ENCODE peak calls at places on chromosomes 2 and 18, in four cellular contexts. One of them, this sample, is unnamed. For H3K9me3, the result is how much of the 10 kb centered on the place peaks cover.

GRCh38 chr2:85945576-85945975 is 56.8 kb upstream of the ST3GAL5 start:
- DNase-seq in prostate gland: no peak
- DNase-seq in neural progenitor cell: no peak
- DNase-seq in left ventricle myocardium inferior: no peak
- DNase-seq in this sample: no peak

GRCh38 chr2:179332903-179333302 is 68.3 kb upstream of the SESTD1 start:
- DNase-seq in prostate gland: no peak
- DNase-seq in neural progenitor cell: no peak
- DNase-seq in left ventricle myocardium inferior: no peak
- DNase-seq in this sample: no peak

GRCh38 chr2:1758774-1759610 is 14.7 kb upstream of the PXDN start:
- DNase-seq in left ventricle myocardium inferior: no peak
- DNase-seq in prostate gland: no peak
- DNase-seq in neural progenitor cell: no peak
- DNase-seq in this sample: no peak

GRCh38 chr18:44781890-44782289 is 101.2 kb downstream of the SETBP1 start:
- DNase-seq in neural progenitor cell: peak
- DNase-seq in left ventricle myocardium inferior: no peak
- DNase-seq in prostate gland: no peak
- DNase-seq in this sample: no peak

GRCh38 chr2:9463698-9464034 is 10.7 kb upstream of the IAH1 start:
- DNase-seq in prostate gland: no peak
- DNase-seq in left ventricle myocardium inferior: no peak
- DNase-seq in neural progenitor cell: no peak
- DNase-seq in this sample: no peak

GRCh38 chr2:12442627-12442928 is 274.2 kb upstream of the TRIB2 start:
- DNase-seq in prostate gland: no peak
- DNase-seq in neural progenitor cell: no peak
- DNase-seq in left ventricle myocardium inferior: no peak
- DNase-seq in this sample: no peak

GRCh38 chr2:231673348-231673770 is 35.0 kb upstream of the PTMA start:
- DNase-seq in prostate gland: no peak
- DNase-seq in neural progenitor cell: peak
- DNase-seq in left ventricle myocardium inferior: peak
- DNase-seq in this sample: no peak

GRCh38 chr2:102950547-102950946 is 188.7 kb downstream of the TMEM182 start:
- DNase-seq in neural progenitor cell: no peak
- DNase-seq in prostate gland: no peak
- DNase-seq in left ventricle myocardium inferior: no peak
- DNase-seq in this sample: no peak

GRCh38 chr2:101733257-101733993 is 35.9 kb downstream of the MAP4K4 start:
- DNase-seq in neural progenitor cell: no peak
- DNase-seq in left ventricle myocardium inferior: no peak
- DNase-seq in prostate gland: no peak
- DNase-seq in this sample: no peak

GRCh38 chr2:33320573-33320972 is 155.9 kb upstream of the RASGRP3 start:
- DNase-seq in left ventricle myocardium inferior: no peak
- DNase-seq in neural progenitor cell: no peak
- DNase-seq in prostate gland: no peak
- DNase-seq in this sample: no peak

GRCh38 chr2:168448980-168449379 is 7.1 kb upstream of the CERS6 start:
- DNase-seq in neural progenitor cell: no peak
- DNase-seq in left ventricle myocardium inferior: no peak
- DNase-seq in prostate gland: no peak
- DNase-seq in this sample: no peak

GRCh38 chr2:85708641-85709040 is 14.5 kb downstream of the GNLY start:
- DNase-seq in neural progenitor cell: no peak
- DNase-seq in left ventricle myocardium inferior: no peak
- DNase-seq in prostate gland: no peak
- DNase-seq in this sample: no peak

GRCh38 chr2:887639-888038 is 63.0 kb upstream of the SNTG2 start:
- DNase-seq in left ventricle myocardium inferior: no peak
- DNase-seq in prostate gland: no peak
- DNase-seq in neural progenitor cell: peak
- DNase-seq in this sample: no peak

GRCh38 chr18:22001912-22002487 is 167.4 kb upstream of the GATA6 start:
- DNase-seq in neural progenitor cell: no peak
- DNase-seq in prostate gland: no peak
- DNase-seq in left ventricle myocardium inferior: no peak
- DNase-seq in this sample: no peak

GRCh38 chr18:79904357-79905147 is 46.9 kb downstream of the SLC66A2 start:
- DNase-seq in neural progenitor cell: no peak
- DNase-seq in left ventricle myocardium inferior: no peak
- DNase-seq in prostate gland: peak
- DNase-seq in this sample: no peak

GRCh38 chr2:207121784-207122183 is 44.0 kb downstream of the KLF7 start:
- DNase-seq in left ventricle myocardium inferior: peak
- DNase-seq in neural progenitor cell: no peak
- DNase-seq in prostate gland: no peak
- DNase-seq in this sample: no peak

GRCh38 chr18:80108122-80108536 is 933 bp upstream of the ADNP2 start:
- DNase-seq in left ventricle myocardium inferior: no peak
- DNase-seq in prostate gland: no peak
- DNase-seq in neural progenitor cell: no peak
- DNase-seq in this sample: peak

GRCh38 chr18:23969664-23970063 is 44.9 kb upstream of the TTC39C start:
- DNase-seq in left ventricle myocardium inferior: no peak
- DNase-seq in neural progenitor cell: no peak
- DNase-seq in prostate gland: no peak
- DNase-seq in this sample: no peak

GRCh38 chr2:100067796-100068195 is 74.6 kb downstream of the AFF3 start:
- DNase-seq in left ventricle myocardium inferior: no peak
- DNase-seq in neural progenitor cell: no peak
- DNase-seq in prostate gland: peak
- DNase-seq in this sample: no peak

GRCh38 chr2:112749755-112750559 is 14.5 kb downstream of the CKAP2L start:
- DNase-seq in neural progenitor cell: peak
- DNase-seq in left ventricle myocardium inferior: peak
- DNase-seq in prostate gland: peak
- DNase-seq in this sample: peak

GRCh38 chr18:8868779-8869415 is 163.5 kb downstream of the MTCL1 start:
- DNase-seq in neural progenitor cell: no peak
- DNase-seq in left ventricle myocardium inferior: no peak
- DNase-seq in prostate gland: no peak
- DNase-seq in this sample: no peak

GRCh38 chr2:55949211-55949610 is 25.6 kb upstream of the EFEMP1 start:
- DNase-seq in neural progenitor cell: no peak
- DNase-seq in prostate gland: no peak
- DNase-seq in left ventricle myocardium inferior: no peak
- DNase-seq in this sample: no peak

GRCh38 chr18:46369323-46369722 is 265.1 kb downstream of the HAUS1 start:
- DNase-seq in prostate gland: no peak
- DNase-seq in left ventricle myocardium inferior: no peak
- DNase-seq in neural progenitor cell: peak
- DNase-seq in this sample: no peak

GRCh38 chr2:75064691-75065396 is 106.4 kb downstream of the POLE4 start:
- DNase-seq in prostate gland: no peak
- DNase-seq in neural progenitor cell: peak
- DNase-seq in left ventricle myocardium inferior: peak
- DNase-seq in this sample: peak

GRCh38 chr18:3148930-3149535 is 70.7 kb downstream of the MYOM1 start:
- DNase-seq in neural progenitor cell: no peak
- DNase-seq in left ventricle myocardium inferior: no peak
- DNase-seq in prostate gland: no peak
- DNase-seq in this sample: no peak

GRCh38 chr18:54100920-54101319 is 123.5 kb downstream of the MBD2 start:
- DNase-seq in neural progenitor cell: no peak
- DNase-seq in left ventricle myocardium inferior: no peak
- DNase-seq in prostate gland: no peak
- DNase-seq in this sample: no peak

GRCh38 chr2:42977236-42978174 is 185.1 kb upstream of the HAAO start:
- DNase-seq in left ventricle myocardium inferior: no peak
- DNase-seq in prostate gland: peak
- DNase-seq in neural progenitor cell: no peak
- DNase-seq in this sample: no peak

GRCh38 chr2:69549421-69549820 is 94.1 kb downstream of the AAK1 start:
- DNase-seq in left ventricle myocardium inferior: no peak
- DNase-seq in neural progenitor cell: no peak
- DNase-seq in prostate gland: no peak
- DNase-seq in this sample: no peak

GRCh38 chr2:144364988-144365738 is 154.8 kb downstream of the ZEB2 start:
- DNase-seq in prostate gland: no peak
- DNase-seq in neural progenitor cell: no peak
- DNase-seq in left ventricle myocardium inferior: no peak
- DNase-seq in this sample: no peak

GRCh38 chr2:217162533-217162932 is 302.7 kb upstream of the TNP1 start:
- DNase-seq in neural progenitor cell: peak
- DNase-seq in prostate gland: no peak
- DNase-seq in left ventricle myocardium inferior: no peak
- DNase-seq in this sample: no peak

GRCh38 chr2:137252934-137253333 is 487.6 kb downstream of the THSD7B start:
- DNase-seq in prostate gland: no peak
- DNase-seq in left ventricle myocardium inferior: no peak
- DNase-seq in neural progenitor cell: no peak
- DNase-seq in this sample: no peak

GRCh38 chr2:99430614-99431258 is 59.1 kb downstream of the REV1 start:
- DNase-seq in prostate gland: no peak
- DNase-seq in left ventricle myocardium inferior: no peak
- DNase-seq in neural progenitor cell: no peak
- DNase-seq in this sample: no peak

GRCh38 chr2:65177754-65178442 is 48.0 kb upstream of the RAB1A start:
- DNase-seq in neural progenitor cell: no peak
- DNase-seq in prostate gland: no peak
- DNase-seq in left ventricle myocardium inferior: no peak
- DNase-seq in this sample: no peak

GRCh38 chr18:75811156-75811555 is 383.7 kb upstream of the SMIM21 start:
- DNase-seq in left ventricle myocardium inferior: no peak
- DNase-seq in prostate gland: no peak
- DNase-seq in neural progenitor cell: no peak
- DNase-seq in this sample: no peak

GRCh38 chr18:64747803-64748202 is 598.9 kb upstream of the LINC00305 start:
- DNase-seq in prostate gland: no peak
- DNase-seq in left ventricle myocardium inferior: no peak
- DNase-seq in neural progenitor cell: peak
- DNase-seq in this sample: no peak
- H3K9me3 ChIP-seq in prostate gland: under half
- H3K9me3 ChIP-seq in left ventricle myocardium inferior: under half
- H3K9me3 ChIP-seq in neural progenitor cell: under half
- H3K9me3 ChIP-seq in this sample: under half

DNA sequence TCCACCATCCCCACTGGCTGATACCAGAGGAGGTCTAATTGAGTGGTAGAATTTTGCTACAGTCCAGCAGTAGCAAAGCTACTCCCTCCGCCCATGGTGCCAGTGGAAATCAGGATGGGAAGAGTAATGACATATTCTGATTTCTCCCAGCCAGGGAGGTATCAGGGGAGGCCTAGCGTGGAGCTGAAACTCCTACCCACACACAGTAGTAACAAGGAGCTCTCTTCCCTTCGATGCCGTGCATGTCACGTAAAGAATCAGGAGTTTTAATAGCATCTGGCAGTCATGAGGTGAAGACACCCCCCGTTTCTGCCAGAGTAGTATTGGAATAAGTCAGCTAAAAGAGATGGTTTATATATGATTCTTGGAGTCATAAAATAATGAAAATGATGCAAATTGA is 786.8 kb upstream of the DDX18 start:
- DNase-seq in neural progenitor cell: no peak
- DNase-seq in prostate gland: no peak
- DNase-seq in left ventricle myocardium inferior: no peak
- DNase-seq in this sample: no peak
- H3K9me3 ChIP-seq in neural progenitor cell: under half
- H3K9me3 ChIP-seq in prostate gland: under half
- H3K9me3 ChIP-seq in left ventricle myocardium inferior: under half
- H3K9me3 ChIP-seq in this sample: under half

DNA sequence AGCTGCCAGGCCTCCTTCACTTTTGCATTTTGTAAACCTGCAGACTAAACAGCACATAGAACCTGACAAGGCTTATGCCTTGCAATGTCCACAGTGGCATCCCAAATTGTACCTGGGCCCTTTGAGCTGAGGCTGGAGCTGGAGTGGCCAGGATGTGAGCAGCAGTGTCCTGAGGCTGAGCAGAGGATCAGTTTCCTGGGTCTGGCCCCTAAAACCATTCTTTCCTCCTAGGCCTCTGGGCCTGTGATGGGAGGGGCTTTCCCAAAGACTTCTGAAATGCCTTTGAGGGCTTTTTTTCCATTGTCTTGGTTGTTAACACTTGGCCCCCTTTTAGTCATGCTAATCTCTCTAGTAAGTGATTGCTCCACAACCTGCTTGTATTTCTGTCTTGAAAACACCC is 32.8 kb downstream of the FSIP2 start:
- DNase-seq in left ventricle myocardium inferior: no peak
- DNase-seq in prostate gland: no peak
- DNase-seq in neural progenitor cell: no peak
- DNase-seq in this sample: no peak
- H3K9me3 ChIP-seq in left ventricle myocardium inferior: half or more
- H3K9me3 ChIP-seq in prostate gland: under half
- H3K9me3 ChIP-seq in neural progenitor cell: under half
- H3K9me3 ChIP-seq in this sample: under half

GRCh38 chr2:157959249-157959648 is 83.1 kb upstream of the ACVR1 start:
- DNase-seq in prostate gland: no peak
- DNase-seq in left ventricle myocardium inferior: no peak
- DNase-seq in neural progenitor cell: no peak
- DNase-seq in this sample: no peak
- H3K9me3 ChIP-seq in prostate gland: under half
- H3K9me3 ChIP-seq in left ventricle myocardium inferior: under half
- H3K9me3 ChIP-seq in neural progenitor cell: under half
- H3K9me3 ChIP-seq in this sample: under half

DNA sequence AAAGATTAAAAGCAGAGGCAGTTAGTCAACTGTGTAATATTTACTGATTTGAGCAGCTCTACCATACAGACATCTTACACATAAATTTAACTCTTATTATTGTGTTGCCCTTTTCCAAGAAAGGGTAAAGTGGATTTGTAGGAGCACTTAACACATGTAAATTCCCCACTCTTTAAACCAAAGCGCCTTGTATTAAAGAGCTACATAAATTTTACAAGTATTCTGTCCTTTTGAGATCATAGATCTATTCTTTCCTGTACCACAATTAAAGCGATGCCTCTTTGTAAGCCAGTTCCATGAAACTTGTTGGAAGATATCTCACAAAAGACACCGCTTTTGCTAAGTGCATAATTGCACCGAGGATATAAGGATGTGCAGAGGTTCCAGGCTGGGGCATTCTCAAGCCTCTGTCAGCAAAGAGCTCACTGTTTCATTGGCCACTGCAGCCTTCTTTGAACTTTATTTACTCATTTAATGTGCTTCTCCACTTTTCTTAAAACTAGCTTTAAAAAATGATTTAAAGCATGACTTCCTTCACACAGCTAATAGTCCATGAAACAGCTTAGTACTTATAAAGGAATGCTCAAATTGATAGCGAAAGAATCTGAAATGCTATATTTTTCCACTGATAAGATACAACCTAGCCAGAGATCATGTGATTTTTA is 520.0 kb upstream of the TCF4 start:
- DNase-seq in neural progenitor cell: no peak
- DNase-seq in prostate gland: no peak
- DNase-seq in left ventricle myocardium inferior: no peak
- DNase-seq in this sample: no peak
- H3K9me3 ChIP-seq in neural progenitor cell: under half
- H3K9me3 ChIP-seq in prostate gland: under half
- H3K9me3 ChIP-seq in left ventricle myocardium inferior: under half
- H3K9me3 ChIP-seq in this sample: under half

GRCh38 chr2:6196461-6196860 is 504.3 kb downstream of the SOX11 start:
- DNase-seq in prostate gland: no peak
- DNase-seq in neural progenitor cell: no peak
- DNase-seq in left ventricle myocardium inferior: no peak
- DNase-seq in this sample: no peak
- H3K9me3 ChIP-seq in prostate gland: under half
- H3K9me3 ChIP-seq in neural progenitor cell: under half
- H3K9me3 ChIP-seq in left ventricle myocardium inferior: under half
- H3K9me3 ChIP-seq in this sample: under half